ENCODE peak calls at places on chromosomes 6 and 20, in four cellular contexts. E is CD14-positive monocyte, H is foreskin fibroblast, O is keratinocyte. N is an unnamed sample.

GRCh38 chr20:59351148-59352040 is 51.0 kb downstream of the EDN3 start:
- DNase-seq in E (no peak), H (peak), O (no peak), N (no peak)

GRCh38 chr6:106530026-106530425 is 99.3 kb downstream of the RTN4IP1 start:
- DNase-seq in E (no peak), H (no peak), O (no peak), N (no peak)

GRCh38 chr6:40556023-40556422 is 31.1 kb downstream of the LRFN2 start:
- DNase-seq in E (no peak), H (no peak), O (no peak), N (no peak)

GRCh38 chr6:161242779-161243693 is 30.8 kb downstream of the AGPAT4 start:
- DNase-seq in E (peak), H (no peak), O (no peak), N (no peak)

GRCh38 chr6:41770381-41771057 is 9.2 kb downstream of the FRS3 start:
- DNase-seq in E (no peak), H (no peak), O (no peak), N (no peak)

GRCh38 chr20:61802721-61803311 is 262.9 kb downstream of the TAF4 start:
- DNase-seq in E (no peak), H (no peak), O (no peak), N (no peak)

GRCh38 chr6:90425161-90425641 is 128.6 kb upstream of the BACH2 start:
- DNase-seq in E (no peak), H (no peak), O (no peak), N (no peak)

GRCh38 chr6:131159578-131159977 is 24.3 kb downstream of the AKAP7 start:
- DNase-seq in E (no peak), H (peak), O (no peak), N (peak)

GRCh38 chr6:158257781-158258180 is 54.5 kb upstream of the TULP4 start:
- DNase-seq in E (no peak), H (no peak), O (no peak), N (no peak)

GRCh38 chr6:1689141-1689540 is 79.4 kb downstream of the FOXC1 start:
- DNase-seq in E (no peak), H (peak), O (no peak), N (peak)

GRCh38 chr6:110811187-110811586 is 4.1 kb downstream of the CDK19 start:
- DNase-seq in E (no peak), H (no peak), O (no peak), N (no peak)

GRCh38 chr6:146878564-146879343 is 280.0 kb downstream of the ADGB start:
- DNase-seq in E (no peak), H (no peak), O (no peak), N (no peak)

GRCh38 chr20:48638546-48638945 is 189.3 kb downstream of the PREX1 start:
- DNase-seq in E (no peak), H (peak), O (no peak), N (peak)

GRCh38 chr6:109466212-109466923 is 10.8 kb upstream of the MICAL1 start:
- DNase-seq in E (no peak), H (no peak), O (no peak), N (no peak)

GRCh38 chr6:50780382-50780781 is 38.3 kb upstream of the TFAP2B start:
- DNase-seq in E (no peak), H (no peak), O (no peak), N (no peak)

GRCh38 chr20:56940466-56940865 is 311.4 kb downstream of the TFAP2C start:
- DNase-seq in E (no peak), H (no peak), O (no peak), N (no peak)

GRCh38 chr20:42714298-42715141 is 475.2 kb downstream of the PTPRT start:
- DNase-seq in E (no peak), H (no peak), O (no peak), N (no peak)

GRCh38 chr6:163741342-163741741 is 326.8 kb downstream of the QKI start:
- DNase-seq in E (no peak), H (no peak), O (no peak), N (no peak)

GRCh38 chr6:36563237-36563927 is 16.1 kb upstream of the STK38 start:
- DNase-seq in E (no peak), H (no peak), O (no peak), N (no peak)

GRCh38 chr6:37351027-37351426 is 2.8 kb upstream of the RNF8 start:
- DNase-seq in E (no peak), H (no peak), O (no peak), N (no peak)

GRCh38 chr6:145815351-145815772 is 767 bp upstream of the FBXO30 start:
- DNase-seq in E (no peak), H (no peak), O (no peak), N (no peak)

GRCh38 chr6:17583811-17584210 is 16.3 kb upstream of the FAM8A1 start:
- DNase-seq in E (no peak), H (peak), O (no peak), N (no peak)

GRCh38 chr20:46651091-46651962 is at the start of gene SLC13A3:
- DNase-seq in E (no peak), H (no peak), O (no peak), N (no peak)

GRCh38 chr6:1770435-1770843 is 160.7 kb downstream of the FOXC1 start:
- DNase-seq in E (no peak), H (no peak), O (no peak), N (no peak)

GRCh38 chr6:121449331-121449730 is 13.9 kb downstream of the GJA1 start:
- DNase-seq in E (no peak), H (no peak), O (no peak), N (no peak)

GRCh38 chr6:33620158-33620583 is 951 bp upstream of the ITPR3 start:
- DNase-seq in E (no peak), H (no peak), O (no peak), N (no peak)

GRCh38 chr6:148700047-148700712 is 46.6 kb upstream of the UST start:
- DNase-seq in E (no peak), H (no peak), O (no peak), N (peak)

GRCh38 chr6:35552285-35552917 is 39.7 kb upstream of the TULP1 start:
- DNase-seq in E (no peak), H (peak), O (peak), N (no peak)

DNA sequence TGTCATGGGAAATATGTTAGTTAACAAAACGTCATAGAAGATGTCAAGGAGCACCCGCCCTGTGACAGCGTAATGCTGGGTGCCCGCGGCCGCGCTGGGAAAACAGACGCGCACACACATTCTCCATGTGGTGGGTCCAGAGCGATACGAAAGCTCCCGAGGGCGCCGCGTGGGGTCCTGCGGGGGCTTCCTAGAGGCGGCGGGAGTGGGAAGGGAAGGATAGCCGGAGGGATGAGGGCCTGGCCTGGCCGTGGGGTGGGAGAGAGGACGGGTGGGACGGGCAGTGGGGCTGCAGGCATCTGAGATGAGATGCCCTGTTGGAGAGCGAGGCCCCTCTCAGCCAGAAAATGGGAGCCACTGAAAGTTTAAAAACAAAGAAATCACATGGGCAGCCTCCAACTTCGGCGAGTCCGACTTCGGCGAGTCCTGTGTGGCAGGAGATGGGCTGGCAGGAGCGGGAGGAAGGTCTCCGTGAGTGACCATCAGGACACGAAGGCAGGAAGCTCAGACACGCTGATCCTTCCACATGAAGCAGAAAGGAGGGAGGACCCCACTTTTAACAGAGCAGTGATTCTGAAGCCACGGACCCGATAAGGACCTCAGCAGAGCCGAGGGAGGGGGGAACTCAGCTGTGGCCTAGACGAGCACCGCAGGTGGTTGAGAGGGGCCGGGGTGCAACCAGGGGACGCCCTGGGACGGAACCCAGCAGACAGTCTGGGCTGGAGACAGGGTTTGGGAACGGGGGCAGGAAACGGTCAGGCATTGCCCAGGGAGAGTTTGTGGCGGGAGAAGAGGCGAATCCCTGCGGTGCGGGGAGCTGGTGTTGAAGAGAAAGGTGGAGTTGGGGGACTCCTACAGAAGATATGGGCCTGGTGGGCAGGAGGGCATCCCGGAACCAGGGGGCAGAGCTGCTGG is 114.1 kb upstream of the FRMD1 start:
- DNase-seq in E (no peak), H (no peak), O (no peak), N (no peak)
- TF ChIP-seq CTCF in E (no peak), H (no peak), O (no peak), N (no peak)

DNA sequence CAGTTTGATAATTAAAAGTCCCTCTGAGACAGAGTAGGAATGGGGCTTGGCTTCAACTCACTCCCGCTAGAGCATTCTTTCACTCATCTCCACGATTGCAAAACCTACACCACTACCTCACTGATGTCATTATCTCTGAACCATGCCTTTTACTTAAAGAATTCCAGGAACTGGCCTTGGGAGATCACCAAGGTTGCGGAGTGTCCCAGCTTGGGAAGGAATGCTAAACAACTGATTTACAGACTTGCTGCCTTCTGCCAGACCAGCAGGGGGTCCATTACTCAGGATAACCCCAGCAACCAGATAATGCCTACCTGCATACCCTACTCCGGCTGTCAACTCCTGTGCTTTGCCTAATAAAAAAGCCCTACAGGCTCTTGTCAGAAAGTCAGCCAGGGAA is 102.2 kb upstream of the RALGAPA2 start:
- DNase-seq in E (no peak), H (no peak), O (no peak), N (peak)
- TF ChIP-seq CTCF in E (no peak), H (no peak), O (no peak), N (no peak)

GRCh38 chr20:50267041-50267865 is 76.6 kb downstream of the CEBPB start:
- DNase-seq in E (no peak), H (peak), O (no peak), N (peak)
- TF ChIP-seq CTCF in E (no peak), H (no peak), O (no peak), N (no peak)

GRCh38 chr20:37758332-37758731 is 64.5 kb downstream of the CTNNBL1 start:
- DNase-seq in E (no peak), H (no peak), O (no peak), N (peak)
- TF ChIP-seq CTCF in E (peak), H (no peak), O (peak), N (no peak)

DNA sequence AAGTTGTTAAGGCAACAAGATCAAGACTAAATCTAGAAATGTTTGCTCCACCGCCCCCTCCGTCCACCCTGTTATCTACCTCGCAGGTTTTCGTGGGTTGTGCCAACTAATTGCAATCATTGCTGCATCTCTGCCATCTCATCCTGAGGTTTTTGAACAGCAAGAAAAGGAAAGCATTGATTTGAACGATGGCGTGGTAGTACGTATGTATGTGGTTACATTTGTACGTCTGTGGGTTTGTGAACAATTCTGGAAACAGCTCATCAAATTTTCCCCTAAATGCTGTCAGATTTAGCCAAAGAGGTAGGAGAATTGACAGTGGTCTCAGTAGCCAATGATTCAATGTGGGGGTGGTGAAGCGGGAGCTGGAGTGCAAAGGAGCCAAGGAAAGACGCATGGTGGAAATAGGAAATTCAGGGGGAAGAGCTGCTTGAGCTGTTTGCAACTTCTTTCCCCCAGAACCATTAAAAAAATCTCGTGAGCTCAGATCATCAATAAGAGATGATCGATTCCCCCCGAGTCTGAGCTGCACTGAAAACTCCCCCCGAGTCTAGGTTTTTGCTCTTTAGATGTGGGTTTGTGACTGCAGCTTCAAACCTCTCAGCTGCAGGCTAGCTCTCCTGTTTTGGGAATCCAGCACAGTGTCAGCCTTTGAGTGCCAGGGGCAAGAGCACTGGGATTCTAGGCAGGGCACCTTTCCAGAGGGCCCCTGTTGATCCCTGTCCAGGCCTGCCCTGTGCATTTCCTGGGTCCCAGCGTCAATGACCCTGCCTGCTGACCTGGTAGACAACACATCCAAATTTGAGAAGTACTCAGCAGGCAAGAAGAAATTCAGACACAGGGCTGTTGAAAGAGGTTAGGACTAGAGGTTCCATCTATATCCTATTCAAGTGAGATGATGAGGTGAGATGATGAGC is 72.6 kb upstream of the LY86 start:
- DNase-seq in E (no peak), H (no peak), O (no peak), N (no peak)
- TF ChIP-seq CTCF in E (no peak), H (no peak), O (no peak), N (no peak)

GRCh38 chr6:43269273-43270007 is 26.2 kb downstream of the TTBK1 start:
- DNase-seq in E (no peak), H (no peak), O (no peak), N (no peak)

GRCh38 chr6:43268782-43269272 is 25.5 kb downstream of the TTBK1 start:
- DNase-seq in E (no peak), H (no peak), O (no peak), N (no peak)

GRCh38 chr6:43271944-43272343 is 26.1 kb upstream of the SLC22A7 start:
- DNase-seq in E (no peak), H (no peak), O (no peak), N (no peak)

GRCh38 chr6:43273707-43274106 is 24.4 kb upstream of the SLC22A7 start:
- DNase-seq in E (no peak), H (no peak), O (no peak), N (no peak)

DNA sequence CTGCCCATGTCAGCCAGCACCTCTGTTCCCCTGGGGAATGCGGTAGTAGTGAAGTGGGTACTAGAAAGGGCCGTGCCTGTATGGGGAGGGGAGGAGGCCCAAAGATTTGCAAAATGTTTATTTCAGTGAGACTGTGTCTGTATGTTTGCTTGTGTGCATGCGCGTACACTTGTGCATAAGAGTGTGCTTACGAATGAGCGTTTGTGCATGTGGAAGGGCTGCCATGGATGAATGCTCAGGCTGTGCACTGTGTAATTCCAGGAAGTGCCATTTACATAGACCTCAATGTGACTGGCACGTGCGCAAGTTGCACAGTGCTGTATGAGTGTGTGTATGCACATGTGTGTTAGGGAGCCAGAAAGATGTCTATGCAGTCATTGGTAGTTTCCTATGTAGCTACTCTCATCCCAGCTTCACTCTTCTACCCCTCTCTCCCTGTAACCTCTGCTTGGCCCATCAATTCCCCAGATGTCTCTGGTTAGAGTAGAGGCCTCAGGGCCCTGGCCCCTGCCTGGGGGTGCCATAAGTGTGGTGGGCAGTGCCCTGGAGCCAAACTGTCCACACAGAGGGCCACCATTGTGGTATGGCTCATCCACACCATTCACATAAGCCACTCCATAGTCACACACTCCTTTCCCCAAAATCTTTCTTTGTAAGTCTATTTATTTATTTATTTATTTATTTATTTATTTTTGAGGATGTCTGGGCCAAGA is 26.8 kb upstream of the SLC22A7 start:
- DNase-seq in E (no peak), H (no peak), O (no peak), N (no peak)
- TF ChIP-seq CTCF in E (no peak), H (no peak), O (no peak), N (no peak)

GRCh38 chr6:159968295-159969203 is at the start of gene IGF2R:
- DNase-seq in E (peak), H (peak), O (no peak), N (peak)
- TF ChIP-seq CTCF in E (peak), H (peak), O (no peak), N (peak)

GRCh38 chr6:12291785-12292604 is 1.8 kb downstream of the EDN1 start:
- DNase-seq in E (no peak), H (no peak), O (no peak), N (peak)
- TF ChIP-seq CTCF in E (peak), H (peak), O (peak), N (peak)